ENCODE peak calls at places on chromosome 1, in eight cellular contexts. A is CD4-positive, alpha-beta memory T cell; C is heart right ventricle; N is SJSA1; I is HL-60; Y is CD4-positive, alpha-beta T cell; G is RWPE1; E is sigmoid colon. Q is an unnamed sample.

GRCh38 chr1:202692959-202693555 is 17.2 kb downstream of the SYT2 start:
- DNase-seq in A (peak), C (peak), N (peak), I (peak), Y (peak), G (peak), E (no peak), Q (peak)

GRCh38 chr1:178534137-178534868 is 21.4 kb downstream of the TEX35 start:
- DNase-seq in A (no peak), C (no peak), N (no peak), I (no peak), Y (no peak), G (no peak), E (peak), Q (no peak)

GRCh38 chr1:151839457-151840409 is at the start of gene C2CD4D:
- DNase-seq in A (peak), C (peak), N (peak), I (no peak), Y (peak), G (peak), E (no peak), Q (peak)

GRCh38 chr1:155499953-155500621 is 62.5 kb downstream of the ASH1L start:
- DNase-seq in A (no peak), C (no peak), N (no peak), I (no peak), Y (no peak), G (no peak), E (no peak), Q (no peak)

GRCh38 chr1:242426271-242426905 is 98.1 kb downstream of the PLD5 start:
- DNase-seq in A (no peak), C (no peak), N (no peak), I (no peak), Y (no peak), G (peak), E (no peak), Q (no peak)

GRCh38 chr1:22342734-22343191 is 108.9 kb upstream of the ZBTB40 start:
- DNase-seq in A (no peak), C (no peak), N (no peak), I (no peak), Y (no peak), G (no peak), E (no peak), Q (no peak)

GRCh38 chr1:89523597-89524368 is 846 bp upstream of the LRRC8B start:
- DNase-seq in A (peak), C (no peak), N (no peak), I (peak), Y (peak), G (peak), E (no peak), Q (peak)

GRCh38 chr1:224626042-224626441 is 9.9 kb downstream of the CNIH3 start:
- DNase-seq in A (no peak), C (no peak), N (no peak), I (no peak), Y (no peak), G (no peak), E (no peak), Q (no peak)

GRCh38 chr1:91583326-91583755 is 82.7 kb downstream of the CDC7 start:
- DNase-seq in A (no peak), C (no peak), N (peak), I (no peak), Y (no peak), G (no peak), E (no peak), Q (no peak)

GRCh38 chr1:247330548-247331171 is 1.0 kb downstream of the ZNF496 start:
- DNase-seq in A (no peak), C (no peak), N (no peak), I (no peak), Y (no peak), G (no peak), E (no peak), Q (no peak)

GRCh38 chr1:201489656-201490261 is 17.2 kb downstream of the CSRP1 start:
- DNase-seq in A (no peak), C (no peak), N (no peak), I (no peak), Y (no peak), G (no peak), E (no peak), Q (no peak)

GRCh38 chr1:6612641-6613360 is 730 bp upstream of the PHF13 start:
- DNase-seq in A (no peak), C (peak), N (peak), I (no peak), Y (no peak), G (peak), E (peak), Q (peak)

DNA sequence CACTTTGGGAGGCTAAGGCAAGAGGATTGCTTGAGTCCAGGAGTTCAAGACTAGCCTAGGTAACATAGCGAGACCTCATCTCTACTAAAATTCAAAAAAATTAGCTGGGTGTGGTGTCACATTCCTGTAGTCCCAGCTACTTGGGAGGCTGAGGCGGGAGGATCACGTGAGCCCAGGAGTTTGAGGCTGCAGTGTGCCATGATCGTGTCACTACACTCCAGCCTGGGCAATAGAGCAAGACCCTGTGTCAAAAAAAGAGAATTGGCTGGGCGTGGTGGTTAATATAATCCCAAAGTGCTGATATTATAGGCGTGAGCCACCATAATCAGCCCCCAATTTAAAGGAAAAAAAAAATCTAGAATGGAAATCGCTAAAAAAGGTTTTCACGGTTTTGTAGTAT is 7.0 kb downstream of the MACO1 start:
- DNase-seq in A (no peak), C (no peak), N (no peak), I (no peak), Y (no peak), G (no peak), E (no peak), Q (no peak)
- H3K27ac ChIP-seq in A (no peak), C (no peak), N (no peak), I (no peak), Y (no peak), G (no peak), E (no peak), Q (no peak)

GRCh38 chr1:41758490-41758889 is 160.2 kb downstream of the HIVEP3 start:
- DNase-seq in A (no peak), C (no peak), N (no peak), I (no peak), Y (no peak), G (no peak), E (no peak), Q (no peak)
- H3K27ac ChIP-seq in A (no peak), C (no peak), N (no peak), I (no peak), Y (no peak), G (peak), E (no peak), Q (no peak)

GRCh38 chr1:18947570-18947969 is 8.9 kb downstream of the IFFO2 start:
- DNase-seq in A (no peak), C (no peak), N (no peak), I (no peak), Y (no peak), G (no peak), E (no peak), Q (no peak)
- H3K27ac ChIP-seq in A (peak), C (no peak), N (no peak), I (no peak), Y (peak), G (peak), E (peak), Q (no peak)

GRCh38 chr1:153560241-153560640 is 5.4 kb downstream of the S100A2 start:
- DNase-seq in A (no peak), C (no peak), N (no peak), I (no peak), Y (no peak), G (no peak), E (no peak), Q (no peak)
- H3K27ac ChIP-seq in A (no peak), C (no peak), N (no peak), I (no peak), Y (no peak), G (peak), E (peak), Q (no peak)

DNA sequence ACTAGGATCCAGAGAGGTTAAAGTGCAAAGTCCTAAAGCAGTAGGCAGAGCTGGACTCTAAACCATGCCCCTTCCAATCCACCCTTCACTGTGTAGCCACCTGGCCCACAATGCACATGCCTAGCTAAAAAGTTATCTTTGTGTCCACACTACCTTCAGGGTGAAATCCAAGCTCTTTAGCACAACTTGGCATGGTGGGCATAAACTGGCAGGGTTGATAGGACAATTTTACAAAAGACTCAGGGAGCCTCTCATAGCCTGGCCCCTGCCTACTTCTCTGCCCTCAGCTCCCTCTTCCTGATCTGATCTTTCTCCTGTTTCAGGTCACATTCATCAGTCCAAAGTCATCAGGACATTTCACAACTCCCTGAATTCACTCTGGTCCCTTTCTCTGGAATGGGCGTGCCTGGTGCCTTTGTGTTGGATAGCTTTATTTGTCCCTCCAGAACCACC is 513.9 kb downstream of the OMA1 start:
- DNase-seq in A (no peak), C (no peak), N (no peak), I (no peak), Y (no peak), G (no peak), E (no peak), Q (no peak)
- H3K27ac ChIP-seq in A (no peak), C (no peak), N (no peak), I (no peak), Y (no peak), G (no peak), E (no peak), Q (no peak)

Q was measured in Peyer's patch.